ENCODE peak calls at places on chromosomes 13 and 19, in four cellular contexts. Q, E, I and F are unnamed samples.
A peak's percentile ranks its signal among the peaks of the same experiment; 100 is the strongest.

GRCh38 chr13:110938662-110939421 is 24.0 kb upstream of the ANKRD10 start:
- DNase-seq in I (no peak), Q (no peak), E (no peak), F (peak; percentile 13)

GRCh38 chr19:28019371-28019770 is 1193.6 kb downstream of the UQCRFS1 start:
- DNase-seq in Q (no peak), E (no peak), I (no peak), F (no peak)

GRCh38 chr13:36224730-36225129 is 10.4 kb upstream of the SOHLH2 start:
- DNase-seq in E (no peak), I (no peak), Q (no peak), F (no peak)

GRCh38 chr19:42270346-42271044 is 1.4 kb downstream of the CIC start:
- DNase-seq in Q (no peak), E (no peak), I (peak; percentile 73), F (no peak)

GRCh38 chr19:17538684-17539287 is 16.7 kb upstream of the COLGALT1 start:
- DNase-seq in Q (no peak), E (no peak), I (peak; percentile 36), F (peak; percentile 31)

GRCh38 chr13:98717256-98717655 is 35.2 kb downstream of the SLC15A1 start:
- DNase-seq in I (no peak), E (no peak), Q (no peak), F (no peak)

GRCh38 chr13:31588331-31588730 is 151.0 kb upstream of the RXFP2 start:
- DNase-seq in E (no peak), I (no peak), Q (no peak), F (no peak)

GRCh38 chr19:19600793-19601346 is 17.6 kb downstream of the PBX4 start:
- DNase-seq in Q (no peak), E (no peak), I (no peak), F (no peak)

GRCh38 chr13:109755997-109756396 is 30.4 kb downstream of the IRS2 start:
- DNase-seq in I (no peak), Q (no peak), E (no peak), F (no peak)

GRCh38 chr13:24215732-24216131 is 55.2 kb downstream of the SPATA13 start:
- DNase-seq in Q (peak; percentile 60), E (no peak), I (peak; percentile 14), F (peak; percentile 31)

GRCh38 chr19:29624489-29625210 is 18.6 kb downstream of the POP4 start:
- DNase-seq in I (no peak), E (no peak), Q (peak; percentile 4), F (no peak)

GRCh38 chr19:29620931-29621351 is 14.9 kb downstream of the POP4 start:
- DNase-seq in E (no peak), I (no peak), Q (no peak), F (no peak)

GRCh38 chr19:29623726-29624488 is 17.8 kb downstream of the POP4 start:
- DNase-seq in Q (no peak), I (no peak), E (no peak), F (no peak)

GRCh38 chr19:29625316-29625715 is 19.2 kb downstream of the POP4 start:
- DNase-seq in I (no peak), E (peak; percentile 46), Q (no peak), F (no peak)

GRCh38 chr19:29622191-29623070 is 16.3 kb downstream of the POP4 start:
- DNase-seq in E (no peak), Q (no peak), I (peak; percentile 51), F (peak; percentile 80)
- H2BK15ac ChIP-seq in E (peak overlapping the region; percentile 1), Q (no peak overlapping the region), I (no peak overlapping the region), F (no peak overlapping the region)

GRCh38 chr19:49151339-49152217 is 3.6 kb downstream of the HRC start:
- DNase-seq in E (no peak), Q (peak; percentile 11), I (peak; percentile 60), F (peak; percentile 97)
- H3K4me3 ChIP-seq in E (no peak overlapping the region), Q (no peak overlapping the region), I (no peak overlapping the region), F (no peak overlapping the region)

GRCh38 chr13:75445717-75446529 is 36.0 kb downstream of the TBC1D4 start:
- DNase-seq in E (no peak), I (peak; percentile 27), Q (peak; percentile 34), F (no peak)
- H3K9ac ChIP-seq in E (no peak overlapping the region), I (peak overlapping the region; percentile 81), Q (no peak overlapping the region), F (no peak overlapping the region)

GRCh38 chr13:74104661-74105275 is 29.4 kb downstream of the KLF12 start:
- DNase-seq in E (no peak), Q (no peak), I (peak; percentile 33), F (no peak)

GRCh38 chr13:74103970-74104555 is 30.1 kb downstream of the KLF12 start:
- DNase-seq in I (no peak), Q (no peak), E (no peak), F (no peak)

GRCh38 chr13:74103196-74103595 is 31.0 kb downstream of the KLF12 start:
- DNase-seq in I (no peak), Q (no peak), E (no peak), F (no peak)

GRCh38 chr13:74101436-74101835 is 32.8 kb downstream of the KLF12 start:
- DNase-seq in E (no peak), I (no peak), Q (no peak), F (no peak)

GRCh38 chr13:74102691-74103090 is 31.5 kb downstream of the KLF12 start:
- DNase-seq in Q (no peak), E (no peak), I (no peak), F (no peak)
- H2BK15ac ChIP-seq in Q (no peak overlapping the region), E (no peak overlapping the region), I (no peak overlapping the region), F (no peak overlapping the region)

GRCh38 chr13:104816716-104817115 is 1718.7 kb downstream of the EFNB2 start:
- DNase-seq in E (no peak), Q (no peak), I (no peak), F (no peak)
- H3K4me3 ChIP-seq in E (no peak overlapping the region), Q (no peak overlapping the region), I (no peak overlapping the region), F (no peak overlapping the region)

DNA sequence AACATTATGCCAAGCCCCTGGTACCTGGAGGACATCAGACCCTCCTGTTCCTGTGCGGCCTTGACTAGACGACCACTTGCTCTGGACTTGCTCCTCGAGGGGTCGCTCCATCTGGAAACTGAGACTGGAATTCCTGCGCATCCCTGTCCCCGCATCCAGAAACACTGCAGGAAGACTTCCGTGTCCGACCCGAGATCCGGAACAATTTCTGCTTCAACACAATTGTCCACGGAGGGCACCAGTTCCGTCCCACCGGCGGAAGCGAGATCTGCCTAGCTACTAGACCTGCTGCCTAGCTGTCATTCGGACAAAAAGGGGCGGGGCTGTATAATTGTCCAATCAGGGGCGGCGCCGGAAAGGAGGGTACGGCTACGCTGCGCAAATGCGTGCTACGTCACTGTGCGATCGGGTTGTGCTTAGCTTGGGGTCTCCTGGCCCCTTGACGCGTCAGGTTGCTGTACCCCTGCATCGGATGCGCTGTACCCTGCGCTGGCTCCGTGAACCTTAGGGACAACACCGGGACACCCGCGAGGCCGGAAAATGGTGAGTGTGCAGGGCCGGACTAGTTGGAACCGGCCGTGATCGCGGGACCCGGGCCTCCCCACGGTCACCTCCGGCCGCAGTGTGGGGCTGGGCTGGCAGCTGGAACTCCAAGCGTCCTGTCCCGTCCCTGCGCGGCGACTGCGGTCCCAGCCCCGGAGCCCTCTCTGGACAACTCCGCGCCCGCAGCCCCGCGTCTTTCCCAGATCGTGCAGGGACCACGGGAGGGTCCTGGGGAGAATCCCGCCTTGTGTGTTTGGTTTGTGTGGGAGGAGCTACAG is at the start of the genes ZNF490 and ZNF791:
- DNase-seq in E (peak; percentile 97), I (peak; percentile 98), Q (peak; percentile 97), F (peak; percentile 98)
- H3K9ac ChIP-seq in E (peak within 1 kb of the TSS; percentile 99), I (peak within 1 kb of the TSS; percentile 99), Q (peak within 1 kb of the TSS; percentile 83), F (peak within 1 kb of the TSS; percentile 97)

GRCh38 chr19:58387338-58388174 is 487 bp downstream of the RPS5 start:
- DNase-seq in Q (no peak), I (peak; percentile 47), E (no peak), F (peak; percentile 35)

GRCh38 chr19:58388175-58388526 is 1.1 kb downstream of the RPS5 start:
- DNase-seq in I (no peak), E (no peak), Q (no peak), F (no peak)

GRCh38 chr19:58386166-58386575 is 898 bp upstream of the RPS5 start:
- DNase-seq in I (no peak), Q (no peak), E (no peak), F (no peak)

GRCh38 chr19:58385313-58386165 is 1.5 kb upstream of the RPS5 start:
- DNase-seq in I (no peak), E (no peak), Q (no peak), F (no peak)

DNA sequence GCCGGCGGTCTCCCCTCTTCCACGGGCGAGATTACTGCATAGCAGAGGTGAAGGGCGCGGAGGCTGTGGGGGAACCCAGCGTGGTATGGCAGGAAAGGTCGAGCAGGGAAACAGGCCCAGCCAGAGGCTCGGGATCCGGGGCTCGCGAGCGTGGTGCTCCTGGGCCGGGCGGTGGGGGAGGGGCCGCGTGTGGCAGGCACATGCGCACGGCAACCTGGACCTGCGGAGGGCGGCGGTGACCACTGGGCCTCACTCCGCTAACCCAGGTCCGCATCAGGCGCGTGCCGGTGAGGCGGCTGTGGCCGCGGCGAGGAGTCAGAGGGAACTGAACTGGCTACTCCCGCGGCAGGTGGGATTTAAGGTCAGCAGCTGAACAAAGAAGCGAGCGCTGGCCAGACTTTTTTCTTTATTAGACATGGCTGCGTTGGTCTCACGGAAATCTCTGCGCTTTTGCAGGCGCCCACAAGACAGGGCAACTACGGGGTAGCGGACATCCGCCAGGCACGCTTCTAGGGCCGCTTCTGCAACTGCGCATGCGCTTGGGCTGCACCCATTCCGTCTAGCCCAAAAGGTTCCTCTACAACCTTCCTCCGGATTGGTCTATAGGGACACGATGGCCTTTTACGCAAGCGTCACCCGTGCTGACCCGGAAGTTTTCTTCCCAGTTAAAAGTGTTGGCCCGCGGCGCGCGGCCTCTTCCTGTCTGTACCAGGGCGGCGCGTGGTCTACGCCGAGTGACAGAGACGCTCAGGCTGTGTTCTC is at the start of gene RPS5:
- DNase-seq in E (peak; percentile 96), Q (peak; percentile 99), I (peak; percentile 99), F (peak; percentile 99)
- H2BK15ac ChIP-seq in E (peak within 1 kb of the TSS; percentile 27), Q (no peak within 1 kb of the TSS), I (peak within 1 kb of the TSS; percentile 37), F (no peak within 1 kb of the TSS)

GRCh38 chr19:40141546-40141945 is 49.7 kb upstream of the MAP3K10 start:
- DNase-seq in I (no peak), Q (no peak), E (no peak), F (no peak)

GRCh38 chr19:40143612-40144011 is 47.6 kb upstream of the MAP3K10 start:
- DNase-seq in Q (no peak), E (no peak), I (no peak), F (no peak)

GRCh38 chr19:40147338-40147692 is 43.9 kb upstream of the MAP3K10 start:
- DNase-seq in I (no peak), Q (no peak), E (no peak), F (no peak)

GRCh38 chr19:40144947-40145748 is 46.1 kb upstream of the MAP3K10 start:
- DNase-seq in I (no peak), Q (no peak), E (no peak), F (no peak)

GRCh38 chr19:40144151-40144550 is 47.1 kb upstream of the MAP3K10 start:
- DNase-seq in Q (no peak), E (no peak), I (no peak), F (no peak)
- H3K4me3 ChIP-seq in Q (no peak overlapping the region), E (no peak overlapping the region), I (no peak overlapping the region), F (no peak overlapping the region)